ENCODE peak calls at places on chromosomes 2 and 18, in four cellular contexts. Q is K562, X is SK-N-SH, T is H1. M is an unnamed sample.

GRCh38 chr2:174682578-174683391 is 81.5 kb downstream of the CHRNA1 start:
- DNase-seq in T (no peak), X (peak; percentile 95), Q (no peak), M (no peak)

GRCh38 chr2:55771612-55772011 is 78.0 kb upstream of the PNPT1 start:
- DNase-seq in T (no peak), X (peak; percentile 26), Q (peak; percentile 11), M (no peak)

GRCh38 chr2:73896362-73897239 is 3.8 kb downstream of the ACTG2 start:
- DNase-seq in T (no peak), X (no peak), Q (no peak), M (peak; percentile 68)

GRCh38 chr2:118988706-118989105 is 46.7 kb downstream of the MARCO start:
- DNase-seq in X (no peak), Q (no peak), T (no peak), M (no peak)

GRCh38 chr2:222296311-222296736 is 2.5 kb downstream of the PAX3 start:
- DNase-seq in Q (no peak), T (no peak), X (no peak), M (no peak)

GRCh38 chr18:6719098-6719913 is 10.2 kb upstream of the ARHGAP28 start:
- DNase-seq in Q (no peak), X (no peak), T (no peak), M (no peak)

GRCh38 chr18:79394438-79395307 is 1.1 kb upstream of the NFATC1 start:
- DNase-seq in Q (peak; percentile 30), T (no peak), X (no peak), M (no peak)

GRCh38 chr18:47109049-47109448 is 41.3 kb downstream of the HDHD2 start:
- DNase-seq in X (peak; percentile 9), T (no peak), Q (no peak), M (no peak)

GRCh38 chr18:9787126-9787525 is 79.0 kb downstream of the RAB31 start:
- DNase-seq in Q (no peak), T (no peak), X (no peak), M (no peak)

GRCh38 chr2:151906633-151906998 is 78.4 kb upstream of the ARL5A start:
- DNase-seq in Q (peak; percentile 25), X (no peak), T (no peak), M (no peak)

GRCh38 chr2:44360749-44361329 is 455 bp downstream of the PREPL start:
- DNase-seq in X (no peak), T (no peak), Q (peak; percentile 48), M (no peak)

GRCh38 chr2:8821276-8822217 is 15.9 kb downstream of the KIDINS220 start:
- DNase-seq in X (no peak), Q (no peak), T (no peak), M (no peak)

GRCh38 chr2:23221901-23222300 is 163.1 kb upstream of the KLHL29 start:
- DNase-seq in X (no peak), Q (no peak), T (no peak), M (no peak)

GRCh38 chr2:156339110-156339847 is 6.8 kb upstream of the NR4A2 start:
- DNase-seq in Q (peak; percentile 71), X (no peak), T (no peak), M (no peak)

GRCh38 chr2:222295368-222296041 is 3.3 kb downstream of the PAX3 start:
- DNase-seq in Q (no peak), T (no peak), X (no peak), M (no peak)

GRCh38 chr2:222577341-222577740 is 78.6 kb downstream of the FARSB start:
- DNase-seq in T (no peak), Q (no peak), X (no peak), M (no peak)

GRCh38 chr2:31835450-31835849 is 175.4 kb downstream of the MEMO1 start:
- DNase-seq in Q (no peak), X (no peak), T (no peak), M (no peak)

GRCh38 chr2:143505542-143505941 is 376.3 kb downstream of the ARHGAP15 start:
- DNase-seq in X (no peak), T (no peak), Q (no peak), M (no peak)

GRCh38 chr18:43786893-43787292 is 509.6 kb upstream of the SYT4 start:
- DNase-seq in Q (no peak), X (no peak), T (no peak), M (no peak)

GRCh38 chr18:31648966-31649429 is 35.4 kb downstream of the B4GALT6 start:
- DNase-seq in Q (peak; percentile 51), X (no peak), T (no peak), M (peak; percentile 85)

GRCh38 chr18:8374652-8375051 is 234.6 kb upstream of the RAB12 start:
- DNase-seq in T (no peak), Q (no peak), X (no peak), M (no peak)

GRCh38 chr2:28160986-28161425 is 231.7 kb upstream of the FOSL2 start:
- DNase-seq in X (no peak), Q (no peak), T (no peak), M (no peak)

GRCh38 chr18:741931-742512 is 29.6 kb upstream of the ENOSF1 start:
- DNase-seq in X (peak; percentile 61), T (no peak), Q (peak; percentile 67), M (peak; percentile 30)

GRCh38 chr2:235330775-235331438 is 162.9 kb upstream of the AGAP1 start:
- DNase-seq in Q (no peak), X (no peak), T (no peak), M (no peak)

GRCh38 chr2:160635488-160635887 is 141.9 kb upstream of the RBMS1 start:
- DNase-seq in T (no peak), X (no peak), Q (no peak), M (no peak)

GRCh38 chr2:15930589-15931513 is 9.5 kb upstream of the MYCN start:
- DNase-seq in T (no peak), X (no peak), Q (no peak), M (no peak)

GRCh38 chr2:12131975-12132374 is 385.5 kb downstream of the LPIN1 start:
- DNase-seq in Q (no peak), T (no peak), X (no peak), M (no peak)

GRCh38 chr2:147408357-147408756 is 436.5 kb upstream of the ACVR2A start:
- DNase-seq in T (no peak), Q (no peak), X (no peak), M (no peak)
- H3K4me2 ChIP-seq in T (no peak overlapping the region), Q (no peak overlapping the region), X (no peak overlapping the region), M (no peak overlapping the region)

DNA sequence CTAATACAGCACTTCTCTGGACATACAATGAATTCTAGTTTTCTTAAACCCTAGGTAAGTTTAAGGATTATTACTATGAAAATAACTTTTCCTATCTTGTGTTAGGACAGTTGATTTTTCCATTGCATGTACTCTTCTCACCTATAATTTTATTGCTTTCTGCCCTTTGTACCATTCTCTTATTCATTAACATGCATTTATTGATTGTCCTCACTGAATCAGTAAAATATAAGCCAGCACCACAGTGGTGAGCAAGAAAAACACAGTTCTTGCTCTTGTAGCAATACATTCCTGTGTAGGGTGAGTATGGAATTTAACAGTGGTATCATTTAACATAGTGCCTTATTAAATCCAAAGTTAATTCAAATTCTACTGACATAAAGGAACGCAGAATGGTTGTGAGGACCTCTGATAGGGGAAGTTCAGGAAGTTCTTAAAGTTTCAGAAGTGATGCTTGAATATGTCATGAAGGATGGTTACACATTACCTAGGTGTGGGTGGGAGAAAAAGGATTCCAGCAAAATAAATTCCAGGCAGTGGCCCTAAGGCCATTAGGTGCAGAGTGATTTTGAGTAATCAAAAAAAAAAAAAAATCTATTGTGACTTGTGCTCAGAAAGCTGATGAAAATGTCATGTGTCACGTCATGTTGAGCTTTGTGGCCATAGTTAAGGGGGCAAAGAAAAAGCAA is 104.6 kb upstream of the DSEL start:
- DNase-seq in T (no peak), Q (no peak), X (no peak), M (no peak)
- TF ChIP-seq NRF1 in T (no peak), Q (no peak), X (no peak), M (no peak)

DNA sequence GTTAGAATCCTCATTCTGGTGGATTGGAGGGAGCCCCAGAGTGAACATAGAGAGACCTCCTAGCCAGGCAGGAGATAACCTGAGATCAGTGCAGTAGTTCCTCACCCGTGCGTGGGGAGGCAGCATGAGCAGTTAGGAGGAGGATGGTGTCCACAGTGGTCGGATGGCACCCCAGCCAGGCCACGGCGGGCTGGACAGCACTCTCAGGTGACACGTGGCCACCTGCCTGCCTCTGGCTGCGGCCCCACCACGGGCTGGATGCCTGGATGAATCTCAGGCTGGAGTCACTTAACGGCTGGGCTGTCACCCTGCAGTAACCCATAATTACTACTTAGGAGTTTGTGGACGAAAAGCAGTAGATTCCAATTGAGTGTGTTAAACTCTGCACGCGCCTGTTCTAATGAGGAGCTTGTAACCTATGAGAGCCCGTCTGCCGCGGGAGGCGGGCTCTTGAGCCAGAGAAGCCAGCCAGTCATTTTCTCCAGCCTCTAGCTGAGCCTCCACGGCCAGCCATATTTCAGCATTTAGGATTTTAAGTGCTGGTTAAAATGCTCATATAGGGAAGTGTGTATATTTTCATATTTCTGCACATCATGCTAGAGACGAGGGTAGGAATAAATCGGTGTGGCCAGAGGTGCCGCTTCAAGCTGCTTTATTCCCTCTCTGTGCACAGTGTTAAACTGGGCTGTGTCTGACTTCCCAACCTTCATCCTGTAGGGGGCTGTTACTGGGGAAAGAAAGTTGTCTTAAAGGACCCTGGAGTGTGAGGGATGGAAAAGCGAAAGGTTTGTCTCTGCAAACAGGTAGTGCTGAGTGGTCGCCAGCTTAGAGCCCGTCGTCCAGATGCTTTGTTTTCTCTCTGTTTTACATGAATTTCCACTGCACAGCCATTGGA is 144.0 kb downstream of the GLI2 start:
- DNase-seq in Q (no peak), T (no peak), X (no peak), M (no peak)
- TF ChIP-seq CHD2 in Q (no peak), T (no peak), X (no peak), M (no peak)

GRCh38 chr18:26702023-26702422 is 153.7 kb upstream of the KCTD1 start:
- DNase-seq in Q (no peak), T (no peak), X (no peak), M (no peak)
- H3K4me2 ChIP-seq in Q (no peak overlapping the region), T (no peak overlapping the region), X (no peak overlapping the region), M (peak overlapping the region; percentile 40)

DNA sequence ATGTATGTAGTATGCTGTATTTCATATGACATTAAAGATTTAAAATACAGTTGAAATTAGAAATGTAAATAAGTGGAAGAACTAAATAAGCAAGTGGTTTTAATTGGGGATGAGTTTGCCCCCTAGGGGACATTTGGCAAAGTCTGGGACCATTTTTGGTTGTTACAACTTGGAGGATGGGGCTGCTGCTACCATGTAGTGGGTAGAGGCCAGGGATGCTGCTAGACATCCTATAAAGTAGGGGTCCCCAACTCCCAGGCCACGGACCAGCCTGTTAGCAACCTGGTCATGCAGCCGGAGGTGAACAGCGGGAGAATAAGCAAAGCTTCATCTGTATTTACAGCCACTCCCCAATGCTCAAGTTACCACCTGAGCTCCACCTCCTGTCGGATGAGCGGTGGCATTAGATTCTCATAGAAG is 27.9 kb upstream of the ASNSD1 start:
- DNase-seq in Q (peak; percentile 47), X (no peak), T (no peak), M (no peak)
- TF ChIP-seq NRF1 in Q (no peak), X (no peak), T (no peak), M (no peak)

GRCh38 chr2:181123798-181124217 is 143.4 kb downstream of the UBE2E3 start:
- DNase-seq in T (no peak), Q (no peak), X (no peak), M (peak; percentile 53)
- TF ChIP-seq CHD2 in T (no peak), Q (no peak), X (no peak), M (peak; percentile 42)

GRCh38 chr2:241593271-241593670 is 34.7 kb downstream of the BOK start:
- DNase-seq in T (no peak), Q (no peak), X (no peak), M (no peak)
- H3K4me2 ChIP-seq in T (no peak overlapping the region), Q (no peak overlapping the region), X (no peak overlapping the region), M (no peak overlapping the region)

GRCh38 chr2:205762883-205763282 is 80.6 kb downstream of the NRP2 start:
- DNase-seq in T (no peak), X (no peak), Q (no peak), M (no peak)
- TF ChIP-seq NRF1 in T (no peak), X (no peak), Q (no peak), M (no peak)

GRCh38 chr2:238141541-238142318 is 3.3 kb downstream of the KLHL30 start:
- DNase-seq in T (no peak), X (no peak), Q (no peak), M (no peak)
- TF ChIP-seq CHD2 in T (no peak), X (no peak), Q (no peak), M (no peak)